ENCODE peak calls at places on chromosome 22, in five cellular contexts. One of them, this sample, is unnamed.

GRCh38 chr22:32040324-32040904 is 2.6 kb upstream of the SLC5A1 start:
- DNase-seq in right lobe of liver: no peak
- DNase-seq in colonic mucosa: no peak
- DNase-seq in PC-9: no peak
- DNase-seq in cardiac muscle cell: no peak
- DNase-seq in this sample: no peak

GRCh38 chr22:37896181-37896592 is 9.9 kb upstream of the MICALL1 start:
- DNase-seq in right lobe of liver: no peak
- DNase-seq in cardiac muscle cell: peak; percentile 51
- DNase-seq in PC-9: peak; percentile 100
- DNase-seq in colonic mucosa: peak; percentile 35
- DNase-seq in this sample: no peak

GRCh38 chr22:29825578-29825977 is 12.5 kb downstream of the ASCC2 start:
- DNase-seq in colonic mucosa: no peak
- DNase-seq in right lobe of liver: no peak
- DNase-seq in cardiac muscle cell: no peak
- DNase-seq in PC-9: no peak
- DNase-seq in this sample: no peak

GRCh38 chr22:21984793-21985192 is 2.2 kb upstream of the TOP3B start:
- DNase-seq in right lobe of liver: no peak
- DNase-seq in PC-9: no peak
- DNase-seq in colonic mucosa: no peak
- DNase-seq in cardiac muscle cell: peak; percentile 46
- DNase-seq in this sample: no peak

GRCh38 chr22:38700789-38701628 is at the start of gene JOSD1:
- DNase-seq in colonic mucosa: peak; percentile 98
- DNase-seq in right lobe of liver: peak; percentile 98
- DNase-seq in PC-9: peak; percentile 87
- DNase-seq in cardiac muscle cell: peak; percentile 97
- DNase-seq in this sample: peak; percentile 100

GRCh38 chr22:30250713-30251267 is 4.2 kb upstream of the LIF start:
- DNase-seq in right lobe of liver: no peak
- DNase-seq in PC-9: peak; percentile 94
- DNase-seq in cardiac muscle cell: no peak
- DNase-seq in colonic mucosa: no peak
- DNase-seq in this sample: no peak

GRCh38 chr22:44301039-44301438 is 11.7 kb downstream of the SHISAL1 start:
- DNase-seq in colonic mucosa: no peak
- DNase-seq in PC-9: no peak
- DNase-seq in cardiac muscle cell: no peak
- DNase-seq in right lobe of liver: no peak
- DNase-seq in this sample: no peak

GRCh38 chr22:43226368-43226979 is 39.5 kb upstream of the TTLL12 start:
- DNase-seq in right lobe of liver: no peak
- DNase-seq in cardiac muscle cell: peak; percentile 54
- DNase-seq in PC-9: no peak
- DNase-seq in colonic mucosa: no peak
- DNase-seq in this sample: no peak

GRCh38 chr22:33328789-33329296 is 270.7 kb upstream of the SYN3 start:
- DNase-seq in colonic mucosa: peak; percentile 24
- DNase-seq in PC-9: peak; percentile 67
- DNase-seq in cardiac muscle cell: peak; percentile 59
- DNase-seq in right lobe of liver: no peak
- DNase-seq in this sample: no peak

GRCh38 chr22:33605686-33606085 is 314.6 kb downstream of the LARGE1 start:
- DNase-seq in colonic mucosa: no peak
- DNase-seq in cardiac muscle cell: no peak
- DNase-seq in PC-9: no peak
- DNase-seq in right lobe of liver: no peak
- DNase-seq in this sample: no peak

GRCh38 chr22:36306227-36306626 is 53.3 kb downstream of the APOL1 start:
- DNase-seq in colonic mucosa: no peak
- DNase-seq in cardiac muscle cell: no peak
- DNase-seq in PC-9: no peak
- DNase-seq in right lobe of liver: no peak
- DNase-seq in this sample: no peak

GRCh38 chr22:26354707-26355106 is 74.4 kb upstream of the ASPHD2 start:
- DNase-seq in cardiac muscle cell: no peak
- DNase-seq in PC-9: no peak
- DNase-seq in right lobe of liver: no peak
- DNase-seq in colonic mucosa: no peak
- DNase-seq in this sample: no peak

GRCh38 chr22:31286360-31287255 is 5.7 kb downstream of the PIK3IP1 start:
- DNase-seq in right lobe of liver: no peak
- DNase-seq in PC-9: no peak
- DNase-seq in cardiac muscle cell: no peak
- DNase-seq in colonic mucosa: peak; percentile 45
- DNase-seq in this sample: no peak

GRCh38 chr22:36578619-36579018 is 49.7 kb upstream of the EIF3D start:
- DNase-seq in cardiac muscle cell: no peak
- DNase-seq in PC-9: no peak
- DNase-seq in colonic mucosa: no peak
- DNase-seq in right lobe of liver: no peak
- DNase-seq in this sample: no peak

GRCh38 chr22:19569976-19570375 is 45.8 kb upstream of the CLDN5 start:
- DNase-seq in PC-9: no peak
- DNase-seq in colonic mucosa: no peak
- DNase-seq in cardiac muscle cell: no peak
- DNase-seq in right lobe of liver: no peak
- DNase-seq in this sample: no peak

GRCh38 chr22:47199949-47200272 is 437.5 kb downstream of the TBC1D22A start:
- DNase-seq in cardiac muscle cell: no peak
- DNase-seq in right lobe of liver: no peak
- DNase-seq in PC-9: no peak
- DNase-seq in colonic mucosa: no peak
- DNase-seq in this sample: no peak

GRCh38 chr22:47202819-47203553 is 440.5 kb downstream of the TBC1D22A start:
- DNase-seq in colonic mucosa: peak; percentile 13
- DNase-seq in right lobe of liver: no peak
- DNase-seq in cardiac muscle cell: no peak
- DNase-seq in PC-9: no peak
- DNase-seq in this sample: no peak

GRCh38 chr22:47201996-47202818 is 439.8 kb downstream of the TBC1D22A start:
- DNase-seq in PC-9: no peak
- DNase-seq in right lobe of liver: peak; percentile 56
- DNase-seq in colonic mucosa: peak; percentile 9
- DNase-seq in cardiac muscle cell: no peak
- DNase-seq in this sample: no peak

GRCh38 chr22:47200273-47201051 is 438.0 kb downstream of the TBC1D22A start:
- DNase-seq in cardiac muscle cell: peak; percentile 19
- DNase-seq in right lobe of liver: no peak
- DNase-seq in PC-9: no peak
- DNase-seq in colonic mucosa: no peak
- DNase-seq in this sample: no peak

DNA sequence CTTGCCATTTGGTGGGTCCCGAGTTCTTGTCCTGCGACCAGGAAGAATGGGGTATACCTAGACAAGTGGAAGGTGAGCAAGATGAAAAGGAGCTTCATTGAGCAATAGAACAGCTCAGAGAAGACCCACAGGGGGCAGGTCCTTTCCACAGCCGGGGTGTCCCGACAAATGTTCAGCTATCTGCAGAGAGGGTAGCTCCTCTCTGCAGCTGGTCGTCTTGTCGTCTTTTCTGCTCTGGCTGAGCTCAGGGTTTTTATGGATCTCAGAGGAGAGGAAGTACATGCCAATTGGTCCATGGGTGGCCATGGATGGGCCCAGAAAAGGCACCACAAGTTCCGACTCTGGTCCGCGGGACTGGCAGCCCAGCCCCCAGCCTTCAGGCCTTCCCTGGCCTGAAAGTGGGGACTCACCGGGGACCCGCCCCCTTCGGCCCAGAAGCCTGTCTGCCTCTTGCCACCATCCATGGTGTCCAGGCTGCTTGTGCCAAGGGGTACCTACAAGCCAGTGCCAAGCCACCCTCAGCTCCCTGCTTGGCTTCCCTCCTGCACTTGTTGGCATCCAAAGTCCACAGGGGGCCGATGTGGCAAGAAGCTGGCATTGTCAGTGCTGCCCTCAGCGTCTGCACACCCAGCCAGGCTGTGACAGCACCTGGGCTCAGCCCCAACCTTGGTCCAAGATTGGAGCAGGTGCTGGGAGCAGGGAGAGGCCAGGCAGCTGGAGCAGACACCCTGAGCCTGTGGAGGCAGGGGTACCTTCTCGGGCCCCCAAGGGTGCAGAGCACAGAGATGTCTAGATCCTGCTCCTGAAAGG is 438.9 kb downstream of the TBC1D22A start:
- DNase-seq in colonic mucosa: peak; percentile 12
- DNase-seq in cardiac muscle cell: no peak
- DNase-seq in right lobe of liver: peak; percentile 93
- DNase-seq in PC-9: no peak
- DNase-seq in this sample: no peak
- H3K9me3 ChIP-seq in colonic mucosa: no peaks in the 10 kb centered on the region
- H3K9me3 ChIP-seq in cardiac muscle cell: no peaks in the 10 kb centered on the region
- H3K9me3 ChIP-seq in right lobe of liver: no peaks in the 10 kb centered on the region
- H3K9me3 ChIP-seq in PC-9: no peaks in the 10 kb centered on the region
- H3K9me3 ChIP-seq in this sample: no peaks in the 10 kb centered on the region

GRCh38 chr22:47692811-47693210 is 930.4 kb downstream of the TBC1D22A start:
- DNase-seq in PC-9: no peak
- DNase-seq in colonic mucosa: no peak
- DNase-seq in right lobe of liver: no peak
- DNase-seq in cardiac muscle cell: no peak
- DNase-seq in this sample: no peak

GRCh38 chr22:47696776-47697175 is 934.3 kb downstream of the TBC1D22A start:
- DNase-seq in cardiac muscle cell: no peak
- DNase-seq in right lobe of liver: no peak
- DNase-seq in colonic mucosa: no peak
- DNase-seq in PC-9: no peak
- DNase-seq in this sample: no peak

GRCh38 chr22:47693606-47694005 is 931.2 kb downstream of the TBC1D22A start:
- DNase-seq in right lobe of liver: no peak
- DNase-seq in PC-9: no peak
- DNase-seq in colonic mucosa: no peak
- DNase-seq in cardiac muscle cell: no peak
- DNase-seq in this sample: no peak

GRCh38 chr22:47695176-47695575 is 932.7 kb downstream of the TBC1D22A start:
- DNase-seq in PC-9: no peak
- DNase-seq in cardiac muscle cell: no peak
- DNase-seq in colonic mucosa: no peak
- DNase-seq in right lobe of liver: no peak
- DNase-seq in this sample: no peak

GRCh38 chr22:47694536-47694935 is 932.1 kb downstream of the TBC1D22A start:
- DNase-seq in PC-9: no peak
- DNase-seq in cardiac muscle cell: no peak
- DNase-seq in colonic mucosa: no peak
- DNase-seq in right lobe of liver: no peak
- DNase-seq in this sample: no peak
- H3K9me3 ChIP-seq in PC-9: no peaks in the 10 kb centered on the region
- H3K9me3 ChIP-seq in cardiac muscle cell: no peaks in the 10 kb centered on the region
- H3K9me3 ChIP-seq in colonic mucosa: no peaks in the 10 kb centered on the region
- H3K9me3 ChIP-seq in right lobe of liver: no peaks in the 10 kb centered on the region
- H3K9me3 ChIP-seq in this sample: no peaks in the 10 kb centered on the region

DNA sequence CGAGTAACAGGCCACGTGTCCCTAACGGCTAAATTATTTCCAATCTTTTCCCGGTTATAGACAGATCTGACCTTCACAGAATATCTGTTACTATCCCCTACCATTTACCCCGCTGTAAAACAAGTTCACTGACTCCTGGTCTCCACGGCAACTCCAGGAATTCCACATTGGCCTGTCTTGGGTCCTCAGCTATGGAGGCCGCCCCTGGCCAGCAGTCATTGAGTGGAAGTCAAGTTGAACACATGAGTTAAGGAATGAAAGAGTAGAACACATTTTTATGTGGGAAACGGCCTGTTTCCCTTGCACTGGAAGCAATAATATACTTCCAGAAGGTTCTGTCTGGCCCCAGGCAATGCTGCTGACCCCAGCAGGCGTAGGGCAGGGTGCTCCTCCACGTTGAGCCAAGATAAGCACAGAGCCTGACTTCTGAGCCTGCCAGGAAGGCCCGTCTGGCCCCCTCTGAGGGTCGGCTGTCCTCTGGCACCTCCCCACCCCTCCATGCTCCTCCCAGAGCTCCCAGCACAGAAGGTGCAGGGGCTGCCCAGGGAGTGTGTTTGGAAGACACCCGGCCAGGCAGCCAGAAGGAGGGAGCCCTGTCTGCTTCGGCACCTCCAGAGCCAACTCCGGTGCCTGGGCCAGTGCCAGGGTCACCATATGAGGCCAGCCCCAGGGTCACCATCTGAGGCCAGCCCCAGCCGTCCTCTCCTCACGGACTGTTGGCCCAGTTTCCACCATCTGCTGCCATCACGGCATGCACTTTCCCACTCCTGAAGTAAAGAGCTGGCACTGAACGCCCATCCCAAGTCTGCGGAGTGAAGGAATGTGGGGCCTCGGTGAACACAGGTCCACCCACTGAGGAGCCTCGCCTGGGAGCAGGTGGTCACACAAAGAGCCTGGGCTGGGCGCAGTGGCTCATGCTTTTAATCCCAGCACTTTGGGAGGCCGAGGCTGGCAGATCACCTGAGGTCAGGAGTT is 813.2 kb downstream of the BRD1 start:
- DNase-seq in PC-9: no peak
- DNase-seq in cardiac muscle cell: no peak
- DNase-seq in colonic mucosa: peak; percentile 11
- DNase-seq in right lobe of liver: peak; percentile 50
- DNase-seq in this sample: no peak
- H3K9me3 ChIP-seq in PC-9: no peaks in the 10 kb centered on the region
- H3K9me3 ChIP-seq in cardiac muscle cell: no peaks in the 10 kb centered on the region
- H3K9me3 ChIP-seq in colonic mucosa: no peaks in the 10 kb centered on the region
- H3K9me3 ChIP-seq in right lobe of liver: no peaks in the 10 kb centered on the region
- H3K9me3 ChIP-seq in this sample: no peaks in the 10 kb centered on the region

DNA sequence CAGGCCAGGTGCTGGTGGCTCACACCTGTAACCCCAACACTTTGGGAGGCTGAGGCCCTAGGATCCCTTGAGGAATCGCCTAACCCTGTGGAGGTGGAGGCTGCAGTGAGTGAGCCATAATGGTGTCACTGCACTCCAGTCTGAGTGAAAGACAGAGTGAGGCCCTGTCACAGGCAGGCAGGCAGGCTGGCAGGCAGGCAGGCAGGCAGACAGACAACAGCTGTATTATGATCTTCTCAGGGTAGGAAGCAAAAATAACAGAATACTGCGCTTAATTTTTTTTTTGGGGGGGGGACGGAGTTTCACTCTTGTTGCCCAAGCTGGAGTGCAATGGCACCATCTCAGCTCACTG is 3901.6 kb upstream of the OR11H1 start:
- DNase-seq in cardiac muscle cell: no peak
- DNase-seq in PC-9: no peak
- DNase-seq in right lobe of liver: peak; percentile 37
- DNase-seq in colonic mucosa: no peak
- DNase-seq in this sample: no peak
- H3K9me3 ChIP-seq in cardiac muscle cell: peaks cover 23% of the 10 kb centered on the region
- H3K9me3 ChIP-seq in PC-9: no peaks in the 10 kb centered on the region
- H3K9me3 ChIP-seq in right lobe of liver: no peaks in the 10 kb centered on the region
- H3K9me3 ChIP-seq in colonic mucosa: peaks cover 12% of the 10 kb centered on the region
- H3K9me3 ChIP-seq in this sample: no peaks in the 10 kb centered on the region